ENCODE peak calls at places on chromosomes 3 and 15, in six cellular contexts. N is DMS53, T is GM04504, G is A549, S is midbrain, B is AG08396. A is an unnamed sample.

GRCh38 chr3:58388550-58389061 is 45.0 kb downstream of the PDHB start:
- DNase-seq in N (peak), T (peak), G (no peak), S (peak), B (peak), A (peak)

GRCh38 chr3:188683032-188683491 is 488.7 kb upstream of the TPRG1 start:
- DNase-seq in N (no peak), T (peak), G (no peak), S (no peak), B (peak), A (no peak)

GRCh38 chr3:151446002-151446340 is 14.9 kb downstream of the IGSF10 start:
- DNase-seq in N (no peak), T (no peak), G (no peak), S (no peak), B (no peak), A (no peak)

GRCh38 chr3:48561045-48561736 is 2.4 kb downstream of the UCN2 start:
- DNase-seq in N (peak), T (no peak), G (no peak), S (peak), B (peak), A (no peak)

GRCh38 chr3:53069422-53070068 is 23.7 kb upstream of the SFMBT1 start:
- DNase-seq in N (no peak), T (no peak), G (no peak), S (no peak), B (no peak), A (no peak)

GRCh38 chr3:121165397-121165837 is 257.4 kb downstream of the STXBP5L start:
- DNase-seq in N (peak), T (no peak), G (no peak), S (no peak), B (no peak), A (no peak)

GRCh38 chr15:62212746-62213145 is 47.7 kb upstream of the C2CD4B start:
- DNase-seq in N (no peak), T (no peak), G (no peak), S (no peak), B (no peak), A (no peak)

GRCh38 chr15:73994912-73995622 is 551 bp downstream of the PML start:
- DNase-seq in N (peak), T (no peak), G (no peak), S (no peak), B (peak), A (no peak)

GRCh38 chr3:196159952-196160804 is 51.0 kb downstream of the ZDHHC19 start:
- DNase-seq in N (peak), T (peak), G (no peak), S (peak), B (peak), A (peak)

GRCh38 chr3:178446054-178446453 is 90.2 kb upstream of the KCNMB2 start:
- DNase-seq in N (no peak), T (no peak), G (no peak), S (no peak), B (no peak), A (no peak)

GRCh38 chr3:195087321-195087720 is 183.6 kb downstream of the XXYLT1 start:
- DNase-seq in N (peak), T (no peak), G (no peak), S (no peak), B (no peak), A (no peak)

GRCh38 chr15:74725241-74725774 is at the start of gene CYP1A1:
- DNase-seq in N (peak), T (no peak), G (peak), S (no peak), B (peak), A (no peak)

GRCh38 chr3:41808618-41809017 is 153.3 kb downstream of the ULK4 start:
- DNase-seq in N (no peak), T (no peak), G (no peak), S (no peak), B (no peak), A (no peak)

GRCh38 chr15:31463521-31464102 is 137.0 kb downstream of the KLF13 start:
- DNase-seq in N (peak), T (no peak), G (no peak), S (no peak), B (no peak), A (no peak)

GRCh38 chr3:18393906-18394305 is 31.2 kb downstream of the SATB1 start:
- DNase-seq in N (no peak), T (no peak), G (no peak), S (no peak), B (no peak), A (no peak)

GRCh38 chr3:176479291-176479690 is 718.0 kb downstream of the TBL1XR1 start:
- DNase-seq in N (no peak), T (no peak), G (no peak), S (no peak), B (no peak), A (no peak)

GRCh38 chr3:157412323-157412845 is 24.3 kb upstream of the PTX3 start:
- DNase-seq in N (no peak), T (no peak), G (no peak), S (no peak), B (no peak), A (no peak)

GRCh38 chr3:100709840-100710235 is 544 bp downstream of the TFG start:
- DNase-seq in N (peak), T (no peak), G (peak), S (peak), B (peak), A (peak)

GRCh38 chr3:172982731-172983364 is 158.2 kb downstream of the SPATA16 start:
- DNase-seq in N (peak), T (no peak), G (no peak), S (peak), B (no peak), A (no peak)

GRCh38 chr3:159455741-159456181 is 532.9 kb upstream of the IL12A start:
- DNase-seq in N (no peak), T (no peak), G (no peak), S (no peak), B (no peak), A (no peak)